ENCODE peak calls at places on chromosomes 16 and 17, in seven cellular contexts. B, P, O, A, N, M and W are unnamed samples.

GRCh38 chr16:22186517-22186916 is 19.6 kb upstream of the EEF2K start:
- DNase-seq in B (no peak), M (no peak), N (no peak), O (no peak), A (no peak), P (no peak), W (no peak)

GRCh38 chr16:83953796-83954576 is 946 bp downstream of the OSGIN1 start:
- DNase-seq in B (peak; percentile 57), A (no peak), O (no peak), P (peak; percentile 44), N (no peak), M (peak; percentile 51), W (peak; percentile 61)

GRCh38 chr17:78974635-78975591 is 4.8 kb downstream of the LGALS3BP start:
- DNase-seq in M (no peak), O (peak; percentile 69), P (peak; percentile 75), N (peak; percentile 76), B (peak; percentile 71), A (peak; percentile 67), W (peak; percentile 73)

GRCh38 chr16:50519602-50520001 is 28.6 kb upstream of the NKD1 start:
- DNase-seq in B (peak; percentile 3), N (no peak), P (no peak), M (no peak), A (no peak), O (no peak), W (no peak)

GRCh38 chr16:26532456-26532855 is 534.3 kb upstream of the C16orf82 start:
- DNase-seq in B (no peak), A (no peak), O (no peak), P (no peak), M (no peak), N (no peak), W (no peak)

GRCh38 chr17:73872816-73873215 is 228.6 kb upstream of the SDK2 start:
- DNase-seq in B (peak; percentile 39), N (no peak), A (no peak), O (no peak), P (no peak), M (no peak), W (no peak)

GRCh38 chr17:39756376-39757079 is 18.8 kb downstream of the GRB7 start:
- DNase-seq in M (no peak), B (no peak), P (no peak), A (no peak), O (no peak), N (no peak), W (no peak)

GRCh38 chr17:63685021-63685420 is 14.9 kb downstream of the LIMD2 start:
- DNase-seq in M (no peak), A (no peak), N (no peak), P (peak; percentile 13), B (no peak), O (no peak), W (no peak)

GRCh38 chr17:37671813-37672544 is 28.7 kb upstream of the DDX52 start:
- DNase-seq in P (peak; percentile 91), A (no peak), N (no peak), M (peak; percentile 98), O (no peak), B (no peak), W (peak; percentile 87)

GRCh38 chr17:82372591-82373452 is 1.3 kb downstream of the UTS2R start:
- DNase-seq in P (no peak), O (no peak), M (no peak), A (no peak), B (no peak), N (no peak), W (no peak)

GRCh38 chr16:86363057-86363490 is 147.3 kb upstream of the FOXF1 start:
- DNase-seq in A (no peak), B (no peak), P (peak; percentile 97), N (peak; percentile 23), O (no peak), M (no peak), W (peak; percentile 38)

GRCh38 chr17:3528604-3529511 is 28.8 kb downstream of the TRPV3 start:
- DNase-seq in P (peak; percentile 37), O (no peak), N (no peak), M (peak; percentile 5), A (no peak), B (no peak), W (peak; percentile 33)

GRCh38 chr17:3527896-3528603 is 29.6 kb downstream of the TRPV3 start:
- DNase-seq in M (no peak), B (no peak), N (no peak), O (no peak), P (no peak), A (no peak), W (no peak)

GRCh38 chr17:3531266-3532101 is 26.1 kb downstream of the TRPV3 start:
- DNase-seq in B (no peak), N (no peak), P (no peak), M (no peak), A (peak; percentile 42), O (peak; percentile 48), W (no peak)

GRCh38 chr17:3532106-3532858 is 25.3 kb downstream of the TRPV3 start:
- DNase-seq in B (no peak), N (no peak), M (no peak), A (no peak), O (no peak), P (no peak), W (no peak)

GRCh38 chr17:3529817-3530741 is 27.5 kb downstream of the TRPV3 start:
- DNase-seq in B (no peak), P (peak; percentile 44), N (no peak), O (peak; percentile 87), M (no peak), A (peak; percentile 74), W (no peak)
- H3K27ac ChIP-seq in B (no peak overlapping the region), P (no peak overlapping the region), N (no peak overlapping the region), O (peak overlapping the region; percentile 34), M (no peak overlapping the region), A (peak overlapping the region; percentile 75), W (no peak overlapping the region)

GRCh38 chr17:15999974-16000827 is 577 bp downstream of the TTC19 start:
- DNase-seq in A (peak; percentile 59), P (peak; percentile 39), M (peak; percentile 28), O (peak; percentile 51), B (no peak), N (no peak), W (peak; percentile 27)

GRCh38 chr17:15996322-15996721 is 3.2 kb downstream of the ZSWIM7 start:
- DNase-seq in M (no peak), B (no peak), P (no peak), A (no peak), N (no peak), O (no peak), W (no peak)

GRCh38 chr17:16001498-16001897 is 1.9 kb downstream of the TTC19 start:
- DNase-seq in A (no peak), B (no peak), P (no peak), N (no peak), O (no peak), M (peak; percentile 51), W (no peak)

GRCh38 chr17:15998031-15998574 is 1.4 kb downstream of the ZSWIM7 start:
- DNase-seq in A (no peak), N (no peak), B (no peak), O (no peak), M (no peak), P (no peak), W (no peak)

DNA sequence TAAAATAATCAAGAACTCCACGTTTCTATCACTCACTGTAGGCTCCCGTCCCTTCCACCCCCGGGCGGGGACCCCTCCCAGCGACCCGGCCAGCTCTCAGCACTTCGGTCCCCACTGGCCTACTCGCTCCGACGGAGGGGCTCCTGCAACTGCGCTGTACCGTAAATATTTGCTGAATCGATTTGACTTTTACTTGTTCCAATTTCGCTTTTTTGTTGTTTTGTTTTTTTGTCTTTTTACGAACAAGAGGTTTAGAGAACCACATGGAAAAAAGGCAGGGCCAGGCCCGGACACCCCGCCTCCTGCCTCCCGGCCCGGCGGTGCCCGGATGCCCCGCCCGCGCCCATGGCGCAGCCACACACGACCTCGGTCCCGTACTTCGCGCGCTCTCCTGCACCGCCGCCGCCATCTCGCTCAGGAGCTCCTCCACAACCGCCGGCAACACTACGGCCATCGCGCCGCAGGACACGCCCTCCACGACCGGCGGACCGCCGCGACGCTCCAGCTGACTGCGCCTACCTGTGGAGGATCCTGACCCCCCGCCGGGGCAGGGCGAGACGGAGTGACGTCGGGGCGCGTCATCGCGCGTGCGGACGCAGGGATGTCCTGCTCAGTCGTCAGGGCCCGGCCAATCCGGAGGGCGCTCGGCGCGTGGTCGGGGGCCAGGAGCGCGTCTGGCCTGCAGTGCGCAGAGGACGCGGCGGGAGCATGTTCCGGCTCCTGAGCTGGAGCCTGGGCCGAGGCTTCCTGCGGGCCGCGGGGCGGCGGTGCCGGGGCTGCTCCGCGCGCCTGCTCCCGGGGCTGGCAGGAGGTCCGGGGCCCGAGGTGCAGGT is at the start of the genes TTC19 and ZSWIM7:
- DNase-seq in O (peak; percentile 98), M (peak; percentile 89), B (peak; percentile 96), A (peak; percentile 95), P (peak; percentile 96), N (peak; percentile 99), W (peak; percentile 98)
- TF ChIP-seq CTCF in O (no peak), M (peak; percentile 35), B (peak; percentile 7), A (peak; percentile 7), P (no peak), N (no peak), W (no peak)

GRCh38 chr17:43416998-43417891 is 18.5 kb downstream of the ARL4D start:
- DNase-seq in P (peak; percentile 77), A (peak; percentile 67), O (peak; percentile 79), N (peak; percentile 76), B (peak; percentile 62), M (no peak), W (peak; percentile 64)

GRCh38 chr17:43423777-43424455 is 25.1 kb downstream of the ARL4D start:
- DNase-seq in O (no peak), N (no peak), M (no peak), B (no peak), P (no peak), A (no peak), W (no peak)

DNA sequence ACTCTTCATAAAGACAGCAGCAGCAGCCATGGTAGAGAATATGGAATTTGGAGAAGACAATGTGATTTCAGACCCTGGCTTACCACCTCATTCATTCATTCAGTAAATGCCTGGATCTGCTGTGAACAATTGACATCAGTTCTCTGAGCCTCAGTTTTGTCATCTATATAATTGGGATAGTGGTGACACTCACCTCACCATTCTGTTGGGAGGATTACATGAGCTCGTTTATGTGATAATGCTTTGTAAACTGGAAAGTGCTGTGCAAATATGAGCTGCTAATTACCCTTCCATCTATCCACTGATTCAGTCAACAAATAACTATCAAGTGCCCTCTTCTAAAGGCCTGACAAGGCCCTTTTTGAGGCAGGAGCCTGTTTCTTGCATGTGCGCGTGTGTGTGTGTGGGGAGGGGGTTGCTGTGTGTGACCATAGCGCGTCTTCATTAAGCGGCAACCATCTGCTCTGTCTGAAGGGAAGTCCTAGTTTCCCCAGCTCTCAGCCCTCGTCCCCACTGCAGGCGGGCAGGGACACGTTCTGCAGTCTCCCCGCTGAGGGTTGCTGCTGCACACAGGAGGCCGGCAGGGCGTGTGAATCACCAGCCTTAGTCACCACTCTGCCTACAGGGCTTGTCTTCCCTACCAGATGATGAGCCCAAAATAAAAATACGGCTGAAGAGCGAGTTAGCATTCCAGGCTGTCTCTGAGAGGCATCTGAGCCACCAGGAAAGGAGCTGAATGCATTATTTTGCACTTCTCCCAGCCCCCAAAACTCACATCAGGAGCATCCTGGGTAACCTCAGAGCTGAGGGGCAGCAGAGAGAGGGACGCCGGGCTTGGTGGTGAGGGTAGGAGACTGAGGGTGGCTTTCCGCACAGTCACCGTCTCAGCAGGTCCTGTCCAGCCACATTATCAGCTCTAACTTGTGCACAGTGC is 19.9 kb downstream of the ARL4D start:
- DNase-seq in B (peak; percentile 59), M (peak; percentile 93), A (peak; percentile 36), O (peak; percentile 77), N (peak; percentile 37), P (peak; percentile 94), W (peak; percentile 93)
- H3K27ac ChIP-seq in B (peak overlapping the region; percentile 71), M (peak overlapping the region; percentile 81), A (peak overlapping the region; percentile 55), O (peak overlapping the region; percentile 70), N (peak overlapping the region; percentile 79), P (peak overlapping the region; percentile 28), W (peak overlapping the region; percentile 100)

GRCh38 chr16:10039220-10040096 is 142.8 kb downstream of the GRIN2A start:
- DNase-seq in P (peak; percentile 37), M (peak; percentile 2), A (peak; percentile 50), B (no peak), N (no peak), O (peak; percentile 44), W (no peak)
- TF ChIP-seq CTCF in P (no peak), M (peak; percentile 15), A (no peak), B (no peak), N (no peak), O (peak; percentile 30), W (no peak)